ENCODE peak calls at places on chromosomes 12 and 14, in six cellular contexts. One of them, this sample, is unnamed. For H3K9me3, H3K4me1 and H3K27me3, the result is how much of the 10 kb centered on the place peaks cover.

GRCh38 chr12:27436029-27436428 is 10.5 kb upstream of the SMCO2 start:
- DNase-seq in tibial nerve: no peak
- DNase-seq in upper lobe of right lung: no peak
- DNase-seq in right atrium auricular region: no peak
- DNase-seq in endodermal cell: peak
- DNase-seq in neuronal stem cell: no peak
- DNase-seq in this sample: no peak

GRCh38 chr12:125069616-125070015 is 4.4 kb downstream of the AACS start:
- DNase-seq in tibial nerve: no peak
- DNase-seq in upper lobe of right lung: no peak
- DNase-seq in right atrium auricular region: no peak
- DNase-seq in endodermal cell: no peak
- DNase-seq in neuronal stem cell: no peak
- DNase-seq in this sample: no peak

GRCh38 chr12:6090786-6091185 is 33.7 kb downstream of the VWF start:
- DNase-seq in tibial nerve: peak
- DNase-seq in upper lobe of right lung: no peak
- DNase-seq in right atrium auricular region: no peak
- DNase-seq in endodermal cell: peak
- DNase-seq in neuronal stem cell: no peak
- DNase-seq in this sample: no peak

GRCh38 chr12:62468935-62469334 is 2.3 kb downstream of the MON2 start:
- DNase-seq in tibial nerve: no peak
- DNase-seq in upper lobe of right lung: no peak
- DNase-seq in right atrium auricular region: no peak
- DNase-seq in endodermal cell: no peak
- DNase-seq in neuronal stem cell: no peak
- DNase-seq in this sample: no peak

GRCh38 chr14:91946313-91947195 is 940 bp downstream of the FBLN5 start:
- DNase-seq in tibial nerve: peak
- DNase-seq in upper lobe of right lung: no peak
- DNase-seq in right atrium auricular region: peak
- DNase-seq in endodermal cell: no peak
- DNase-seq in neuronal stem cell: no peak
- DNase-seq in this sample: no peak

GRCh38 chr12:116528067-116528466 is 31.1 kb upstream of the MAP1LC3B2 start:
- DNase-seq in tibial nerve: no peak
- DNase-seq in upper lobe of right lung: no peak
- DNase-seq in right atrium auricular region: no peak
- DNase-seq in endodermal cell: no peak
- DNase-seq in neuronal stem cell: no peak
- DNase-seq in this sample: no peak

GRCh38 chr14:31937730-31938346 is 139.3 kb upstream of the ARHGAP5 start:
- DNase-seq in tibial nerve: peak
- DNase-seq in upper lobe of right lung: no peak
- DNase-seq in right atrium auricular region: peak
- DNase-seq in endodermal cell: peak
- DNase-seq in neuronal stem cell: no peak
- DNase-seq in this sample: peak

GRCh38 chr12:1920971-1921370 is 2.5 kb upstream of the CACNA2D4 start:
- DNase-seq in tibial nerve: no peak
- DNase-seq in upper lobe of right lung: peak
- DNase-seq in right atrium auricular region: peak
- DNase-seq in endodermal cell: peak
- DNase-seq in neuronal stem cell: no peak
- DNase-seq in this sample: no peak

GRCh38 chr14:104657114-104657524 is 32.3 kb upstream of the INF2 start:
- DNase-seq in tibial nerve: no peak
- DNase-seq in upper lobe of right lung: peak
- DNase-seq in right atrium auricular region: no peak
- DNase-seq in endodermal cell: peak
- DNase-seq in neuronal stem cell: no peak
- DNase-seq in this sample: no peak

GRCh38 chr12:2877047-2877958 is at the start of the genes FOXM1 and RHNO1:
- DNase-seq in tibial nerve: peak
- DNase-seq in upper lobe of right lung: peak
- DNase-seq in right atrium auricular region: peak
- DNase-seq in endodermal cell: peak
- DNase-seq in neuronal stem cell: peak
- DNase-seq in this sample: peak

GRCh38 chr14:89720741-89721315 is 233.7 kb downstream of the EFCAB11 start:
- DNase-seq in tibial nerve: peak
- DNase-seq in upper lobe of right lung: peak
- DNase-seq in right atrium auricular region: peak
- DNase-seq in endodermal cell: peak
- DNase-seq in neuronal stem cell: no peak
- DNase-seq in this sample: peak

GRCh38 chr14:50794063-50794645 is 36.8 kb downstream of the NIN start:
- DNase-seq in tibial nerve: no peak
- DNase-seq in upper lobe of right lung: no peak
- DNase-seq in right atrium auricular region: no peak
- DNase-seq in endodermal cell: no peak
- DNase-seq in neuronal stem cell: no peak
- DNase-seq in this sample: no peak

GRCh38 chr14:27845241-27845850 is 921.2 kb upstream of the FOXG1 start:
- DNase-seq in tibial nerve: no peak
- DNase-seq in upper lobe of right lung: peak
- DNase-seq in right atrium auricular region: no peak
- DNase-seq in endodermal cell: peak
- DNase-seq in neuronal stem cell: no peak
- DNase-seq in this sample: no peak
- H3K9me3 ChIP-seq in tibial nerve: under half
- H3K9me3 ChIP-seq in upper lobe of right lung: under half
- H3K9me3 ChIP-seq in right atrium auricular region: under half
- H3K9me3 ChIP-seq in endodermal cell: under half
- H3K9me3 ChIP-seq in neuronal stem cell: under half
- H3K9me3 ChIP-seq in this sample: under half

GRCh38 chr14:95237956-95238355 is 80.6 kb upstream of the DICER1 start:
- DNase-seq in tibial nerve: peak
- DNase-seq in upper lobe of right lung: no peak
- DNase-seq in right atrium auricular region: no peak
- DNase-seq in endodermal cell: no peak
- DNase-seq in neuronal stem cell: no peak
- DNase-seq in this sample: no peak
- H3K4me1 ChIP-seq in tibial nerve: under half
- H3K4me1 ChIP-seq in upper lobe of right lung: under half
- H3K4me1 ChIP-seq in right atrium auricular region: under half
- H3K4me1 ChIP-seq in endodermal cell: under half
- H3K4me1 ChIP-seq in neuronal stem cell: under half
- H3K4me1 ChIP-seq in this sample: under half

DNA sequence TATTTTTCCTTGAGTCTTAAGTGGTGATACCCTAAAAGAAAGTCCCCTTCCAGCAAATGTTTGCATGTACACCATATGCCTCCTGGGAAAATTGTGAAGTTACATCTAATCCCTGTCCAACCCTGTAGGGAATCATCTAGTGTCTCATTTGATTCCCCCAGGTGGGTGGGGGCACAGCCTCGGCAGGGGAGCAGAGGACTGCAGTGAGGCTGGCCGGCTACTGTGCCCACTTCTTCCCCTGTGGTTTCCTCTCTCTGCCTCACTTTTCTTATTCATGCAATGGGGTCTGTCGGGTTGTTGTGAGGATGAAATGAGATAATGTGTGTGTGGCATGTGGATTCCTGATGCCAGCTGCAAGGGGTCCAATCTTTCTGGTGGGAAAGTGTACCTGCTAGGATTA is 6.0 kb downstream of the PAPLN start:
- DNase-seq in tibial nerve: no peak
- DNase-seq in upper lobe of right lung: no peak
- DNase-seq in right atrium auricular region: no peak
- DNase-seq in endodermal cell: no peak
- DNase-seq in neuronal stem cell: no peak
- DNase-seq in this sample: no peak
- H3K27me3 ChIP-seq in tibial nerve: under half
- H3K27me3 ChIP-seq in upper lobe of right lung: under half
- H3K27me3 ChIP-seq in right atrium auricular region: under half
- H3K27me3 ChIP-seq in endodermal cell: under half
- H3K27me3 ChIP-seq in neuronal stem cell: under half
- H3K27me3 ChIP-seq in this sample: under half

GRCh38 chr14:33475623-33476022 is 475.3 kb downstream of the EGLN3 start:
- DNase-seq in tibial nerve: peak
- DNase-seq in upper lobe of right lung: no peak
- DNase-seq in right atrium auricular region: no peak
- DNase-seq in endodermal cell: peak
- DNase-seq in neuronal stem cell: peak
- DNase-seq in this sample: peak

GRCh38 chr14:33467967-33468366 is 482.9 kb downstream of the EGLN3 start:
- DNase-seq in tibial nerve: no peak
- DNase-seq in upper lobe of right lung: no peak
- DNase-seq in right atrium auricular region: no peak
- DNase-seq in endodermal cell: no peak
- DNase-seq in neuronal stem cell: no peak
- DNase-seq in this sample: no peak

GRCh38 chr14:33465952-33466700 is 484.7 kb downstream of the EGLN3 start:
- DNase-seq in tibial nerve: no peak
- DNase-seq in upper lobe of right lung: no peak
- DNase-seq in right atrium auricular region: no peak
- DNase-seq in endodermal cell: peak
- DNase-seq in neuronal stem cell: no peak
- DNase-seq in this sample: no peak

GRCh38 chr14:33464563-33464962 is 486.3 kb downstream of the EGLN3 start:
- DNase-seq in tibial nerve: no peak
- DNase-seq in upper lobe of right lung: no peak
- DNase-seq in right atrium auricular region: no peak
- DNase-seq in endodermal cell: no peak
- DNase-seq in neuronal stem cell: no peak
- DNase-seq in this sample: no peak

DNA sequence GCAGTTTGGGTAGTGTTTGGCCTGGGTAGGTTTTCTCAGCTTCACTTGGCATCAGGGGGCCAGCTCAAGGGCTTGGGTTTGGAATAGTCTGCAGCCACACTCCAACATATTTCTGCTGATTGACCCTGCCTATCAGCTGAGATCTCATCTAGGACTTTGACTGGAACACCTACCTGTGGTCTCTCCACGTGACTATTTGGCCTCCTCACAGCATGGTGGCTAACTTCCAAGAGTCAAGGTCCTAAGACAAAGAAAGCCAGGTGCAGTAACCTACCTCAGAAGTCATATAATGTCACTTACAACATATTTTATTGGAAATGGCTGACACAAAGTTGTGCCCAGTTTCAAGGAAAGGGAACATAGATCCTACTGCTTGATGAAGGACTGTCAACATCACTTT is 481.0 kb downstream of the EGLN3 start:
- DNase-seq in tibial nerve: no peak
- DNase-seq in upper lobe of right lung: no peak
- DNase-seq in right atrium auricular region: no peak
- DNase-seq in endodermal cell: no peak
- DNase-seq in neuronal stem cell: no peak
- DNase-seq in this sample: no peak
- H3K9me3 ChIP-seq in tibial nerve: under half
- H3K9me3 ChIP-seq in upper lobe of right lung: under half
- H3K9me3 ChIP-seq in right atrium auricular region: under half
- H3K9me3 ChIP-seq in endodermal cell: under half
- H3K9me3 ChIP-seq in neuronal stem cell: under half
- H3K9me3 ChIP-seq in this sample: under half

GRCh38 chr12:89946518-89946917 is 237.9 kb upstream of the ATP2B1 start:
- DNase-seq in tibial nerve: no peak
- DNase-seq in upper lobe of right lung: no peak
- DNase-seq in right atrium auricular region: no peak
- DNase-seq in endodermal cell: no peak
- DNase-seq in neuronal stem cell: no peak
- DNase-seq in this sample: no peak
- H3K4me1 ChIP-seq in tibial nerve: under half
- H3K4me1 ChIP-seq in upper lobe of right lung: under half
- H3K4me1 ChIP-seq in right atrium auricular region: under half
- H3K4me1 ChIP-seq in endodermal cell: under half
- H3K4me1 ChIP-seq in neuronal stem cell: under half
- H3K4me1 ChIP-seq in this sample: half or more

GRCh38 chr14:76656592-76656991 is 104.7 kb upstream of the VASH1 start:
- DNase-seq in tibial nerve: no peak
- DNase-seq in upper lobe of right lung: no peak
- DNase-seq in right atrium auricular region: no peak
- DNase-seq in endodermal cell: no peak
- DNase-seq in neuronal stem cell: no peak
- DNase-seq in this sample: no peak

GRCh38 chr14:76655331-76655730 is 105.9 kb upstream of the VASH1 start:
- DNase-seq in tibial nerve: no peak
- DNase-seq in upper lobe of right lung: no peak
- DNase-seq in right atrium auricular region: no peak
- DNase-seq in endodermal cell: no peak
- DNase-seq in neuronal stem cell: no peak
- DNase-seq in this sample: no peak

GRCh38 chr14:76653875-76654572 is 107.2 kb upstream of the VASH1 start:
- DNase-seq in tibial nerve: no peak
- DNase-seq in upper lobe of right lung: no peak
- DNase-seq in right atrium auricular region: no peak
- DNase-seq in endodermal cell: no peak
- DNase-seq in neuronal stem cell: no peak
- DNase-seq in this sample: no peak

GRCh38 chr14:76657404-76657803 is 103.9 kb upstream of the VASH1 start:
- DNase-seq in tibial nerve: no peak
- DNase-seq in upper lobe of right lung: no peak
- DNase-seq in right atrium auricular region: no peak
- DNase-seq in endodermal cell: no peak
- DNase-seq in neuronal stem cell: no peak
- DNase-seq in this sample: no peak

GRCh38 chr14:76654573-76654955 is 106.7 kb upstream of the VASH1 start:
- DNase-seq in tibial nerve: no peak
- DNase-seq in upper lobe of right lung: no peak
- DNase-seq in right atrium auricular region: no peak
- DNase-seq in endodermal cell: no peak
- DNase-seq in neuronal stem cell: no peak
- DNase-seq in this sample: no peak
- H3K27me3 ChIP-seq in tibial nerve: under half
- H3K27me3 ChIP-seq in upper lobe of right lung: under half
- H3K27me3 ChIP-seq in right atrium auricular region: under half
- H3K27me3 ChIP-seq in endodermal cell: under half
- H3K27me3 ChIP-seq in neuronal stem cell: under half
- H3K27me3 ChIP-seq in this sample: under half

GRCh38 chr12:90441431-90441830 is 513.5 kb downstream of the CCER1 start:
- DNase-seq in tibial nerve: no peak
- DNase-seq in upper lobe of right lung: no peak
- DNase-seq in right atrium auricular region: no peak
- DNase-seq in endodermal cell: no peak
- DNase-seq in neuronal stem cell: no peak
- DNase-seq in this sample: no peak
- H3K9me3 ChIP-seq in tibial nerve: under half
- H3K9me3 ChIP-seq in upper lobe of right lung: under half
- H3K9me3 ChIP-seq in right atrium auricular region: under half
- H3K9me3 ChIP-seq in endodermal cell: under half
- H3K9me3 ChIP-seq in neuronal stem cell: under half
- H3K9me3 ChIP-seq in this sample: under half

This sample was measured in SJSA1.